ENCODE peak calls at places on chromosomes 4 and X, in ten cellular contexts. W is suprapubic skin; F is right cardiac atrium; C is stomach; O is tibial artery; D is AG04450; X is lower lobe of right lung; Q is CD8-positive, alpha-beta memory T cell; V is cardiac muscle cell; R is left ventricle myocardium inferior. M is an unnamed sample. For H3K9me3, the result is how much of the 10 kb centered on the place peaks cover.

GRCh38 chr4:165970703-165971420 is 97.8 kb downstream of the TLL1 start:
- DNase-seq in V (no peak), D (no peak), R (no peak), O (no peak), X (no peak), F (no peak), W (no peak), Q (no peak), C (no peak), M (no peak)

GRCh38 chr4:142407569-142407968 is 438.5 kb downstream of the INPP4B start:
- DNase-seq in D (no peak), C (no peak), X (no peak), F (no peak), Q (no peak), W (no peak), O (no peak), V (no peak), R (no peak), M (no peak)

GRCh38 chr4:15805583-15806517 is 27.7 kb downstream of the CD38 start:
- DNase-seq in D (peak), C (peak), F (no peak), Q (peak), X (no peak), V (peak), O (peak), W (no peak), R (no peak), M (peak)

GRCh38 chrX:101450951-101451350 is 34.3 kb upstream of the ARMCX4 start:
- DNase-seq in X (peak), F (peak), Q (no peak), O (peak), V (peak), R (peak), W (no peak), C (no peak), D (no peak), M (no peak)

GRCh38 chr4:26015133-26015651 is 101.2 kb downstream of the SMIM20 start:
- DNase-seq in F (peak), R (peak), V (no peak), O (peak), D (peak), C (peak), Q (no peak), X (no peak), W (peak), M (no peak)

GRCh38 chr4:113411496-113411938 is 350.0 kb downstream of the CAMK2D start:
- DNase-seq in C (no peak), Q (no peak), D (peak), F (no peak), O (peak), R (no peak), W (no peak), V (no peak), X (no peak), M (no peak)

GRCh38 chrX:22147214-22147613 is 115.1 kb downstream of the PHEX start:
- DNase-seq in V (peak), W (no peak), Q (no peak), D (no peak), F (no peak), R (no peak), C (no peak), X (no peak), O (no peak), M (no peak)

GRCh38 chrX:115949900-115950822 is 220.4 kb upstream of the AGTR2 start:
- DNase-seq in X (no peak), R (no peak), V (no peak), C (peak), D (no peak), F (no peak), W (no peak), O (no peak), Q (no peak), M (no peak)

GRCh38 chrX:66142351-66142750 is 21.7 kb upstream of the HEPH start:
- DNase-seq in C (no peak), D (no peak), X (no peak), F (no peak), V (no peak), Q (no peak), R (no peak), W (no peak), O (no peak), M (no peak)

GRCh38 chr4:165207016-165207430 is 338 bp upstream of the KLHL2 start:
- DNase-seq in R (no peak), D (no peak), Q (no peak), W (peak), O (no peak), V (no peak), F (no peak), X (no peak), C (no peak), M (no peak)

GRCh38 chr4:37684154-37684553 is 2.0 kb downstream of the RELL1 start:
- DNase-seq in D (no peak), F (no peak), V (no peak), O (no peak), X (no peak), W (no peak), Q (no peak), R (no peak), C (no peak), M (no peak)

GRCh38 chr4:37687175-37687525 is 974 bp upstream of the RELL1 start:
- DNase-seq in X (no peak), C (no peak), F (no peak), O (no peak), Q (no peak), V (no peak), D (no peak), R (no peak), W (no peak), M (no peak)

GRCh38 chr4:37685211-37685725 is 908 bp downstream of the RELL1 start:
- DNase-seq in F (no peak), Q (peak), W (no peak), V (no peak), C (no peak), O (no peak), X (no peak), D (peak), R (no peak), M (peak)

GRCh38 chr4:37686373-37687174 is at the start of gene RELL1:
- DNase-seq in Q (peak), X (peak), V (peak), W (peak), O (peak), F (peak), D (peak), R (peak), C (peak), M (peak)

DNA sequence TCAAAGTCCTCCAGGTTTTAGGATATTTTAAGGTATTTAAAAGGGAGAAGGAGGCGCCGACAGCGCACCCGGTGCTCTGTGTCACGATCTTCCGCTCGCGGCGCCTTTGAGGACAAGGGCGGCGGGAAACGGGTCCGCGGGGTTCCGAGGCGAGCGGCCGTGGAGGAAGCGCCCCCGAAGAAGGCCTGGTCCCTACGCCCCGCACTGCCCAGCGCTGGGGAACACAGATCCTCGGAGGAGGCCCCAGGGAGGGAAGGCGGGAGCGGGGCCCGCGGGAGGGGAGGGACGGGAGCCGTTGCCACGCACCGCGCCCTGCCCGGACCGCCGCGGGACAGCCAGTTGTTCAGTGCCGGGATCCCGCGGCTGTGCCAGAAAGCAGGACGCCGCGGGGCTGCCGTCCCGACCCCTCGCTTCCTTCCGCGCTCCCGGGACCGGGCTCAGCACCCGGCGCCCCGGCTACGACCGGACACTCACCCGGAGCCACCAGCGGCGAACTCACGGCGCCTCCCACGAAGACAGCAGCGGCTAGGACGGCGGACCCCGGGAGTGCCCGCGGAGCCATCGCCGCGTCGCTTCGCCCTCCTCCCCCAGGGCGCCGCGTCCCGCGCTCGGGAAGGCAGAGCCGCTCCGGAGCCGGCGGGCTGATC is 327 bp downstream of the RELL1 start:
- DNase-seq in W (peak), D (no peak), V (peak), Q (peak), F (no peak), C (peak), X (no peak), O (peak), R (peak), M (peak)
- H3K27ac ChIP-seq in W (peak), D (peak), V (peak), Q (peak), F (peak), C (peak), X (peak), O (peak), R (peak), M (peak)

DNA sequence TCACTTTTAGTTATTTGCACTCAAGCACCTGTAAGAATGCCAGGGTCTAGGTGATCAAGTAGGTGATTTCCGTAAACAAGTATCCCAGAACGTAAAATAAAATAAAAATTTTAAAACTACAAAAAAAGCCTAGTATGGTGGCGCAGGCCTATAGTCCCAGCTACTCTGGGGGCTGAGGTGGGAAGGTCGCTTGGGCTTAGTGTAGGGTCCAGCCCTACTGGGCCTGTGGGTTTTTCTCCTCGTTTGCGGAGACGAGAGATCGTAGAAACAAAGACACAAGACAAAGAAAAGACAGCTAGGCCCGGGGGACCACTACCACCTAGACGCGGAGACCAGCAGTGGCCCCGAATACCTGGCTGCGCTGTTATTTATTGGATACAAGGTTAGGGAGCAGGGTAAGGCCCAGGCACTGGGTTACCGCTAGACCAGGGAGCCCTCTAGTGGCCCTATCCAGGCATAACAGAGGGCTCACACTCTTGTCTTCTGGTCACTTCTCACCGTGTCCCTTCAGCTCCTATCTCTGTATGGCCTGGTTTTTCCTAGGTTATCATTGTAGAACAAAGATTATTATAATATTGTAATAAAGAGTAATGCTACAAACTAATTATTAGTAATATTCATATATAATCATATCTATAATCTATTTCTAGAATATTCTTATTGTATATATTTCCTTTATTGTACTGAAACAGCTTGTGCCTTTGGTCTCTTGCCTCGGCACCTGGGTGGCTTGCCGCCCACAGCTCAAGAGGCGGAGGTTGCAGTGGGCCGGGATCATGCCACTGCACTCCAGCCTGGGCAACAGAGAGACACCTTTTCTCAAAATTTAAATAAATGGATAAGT is 38.4 kb downstream of the SAGE1 start:
- DNase-seq in C (peak), F (peak), R (peak), X (peak), O (peak), D (no peak), W (no peak), Q (peak), V (peak), M (peak)
- H3K9me3 ChIP-seq in C (under half), F (under half), R (under half), X (under half), O (under half), D (under half), W (under half), Q (under half), V (under half), M (under half)

GRCh38 chr4:73599182-73599581 is 21.1 kb downstream of the RASSF6 start:
- DNase-seq in O (no peak), D (peak), F (no peak), R (no peak), Q (no peak), X (no peak), C (peak), W (no peak), V (no peak), M (no peak)

GRCh38 chr4:73603307-73603710 is 16.9 kb downstream of the RASSF6 start:
- DNase-seq in Q (no peak), W (no peak), D (peak), R (no peak), O (no peak), F (peak), V (no peak), C (peak), X (no peak), M (no peak)

GRCh38 chr4:73603854-73604584 is 16.2 kb downstream of the RASSF6 start:
- DNase-seq in F (no peak), Q (no peak), O (no peak), C (no peak), X (no peak), W (no peak), D (no peak), V (no peak), R (no peak), M (no peak)

GRCh38 chr4:73597594-73597993 is 22.6 kb downstream of the RASSF6 start:
- DNase-seq in W (no peak), F (no peak), C (no peak), O (no peak), V (no peak), D (no peak), X (no peak), R (no peak), Q (no peak), M (no peak)

GRCh38 chr4:73600917-73601316 is 19.3 kb downstream of the RASSF6 start:
- DNase-seq in O (no peak), Q (no peak), X (no peak), D (no peak), W (no peak), R (no peak), V (no peak), F (no peak), C (no peak), M (no peak)
- H3K27ac ChIP-seq in O (no peak), Q (no peak), X (no peak), D (no peak), W (no peak), R (no peak), V (no peak), F (no peak), C (peak), M (no peak)

GRCh38 chr4:374298-375160 is 36.9 kb downstream of the ZNF141 start:
- DNase-seq in Q (no peak), F (no peak), R (no peak), W (no peak), O (no peak), V (no peak), X (no peak), D (no peak), C (no peak), M (no peak)
- H3K9me3 ChIP-seq in Q (half or more), F (under half), R (half or more), W (half or more), O (under half), V (under half), X (half or more), D (under half), C (half or more), M (half or more)

DNA sequence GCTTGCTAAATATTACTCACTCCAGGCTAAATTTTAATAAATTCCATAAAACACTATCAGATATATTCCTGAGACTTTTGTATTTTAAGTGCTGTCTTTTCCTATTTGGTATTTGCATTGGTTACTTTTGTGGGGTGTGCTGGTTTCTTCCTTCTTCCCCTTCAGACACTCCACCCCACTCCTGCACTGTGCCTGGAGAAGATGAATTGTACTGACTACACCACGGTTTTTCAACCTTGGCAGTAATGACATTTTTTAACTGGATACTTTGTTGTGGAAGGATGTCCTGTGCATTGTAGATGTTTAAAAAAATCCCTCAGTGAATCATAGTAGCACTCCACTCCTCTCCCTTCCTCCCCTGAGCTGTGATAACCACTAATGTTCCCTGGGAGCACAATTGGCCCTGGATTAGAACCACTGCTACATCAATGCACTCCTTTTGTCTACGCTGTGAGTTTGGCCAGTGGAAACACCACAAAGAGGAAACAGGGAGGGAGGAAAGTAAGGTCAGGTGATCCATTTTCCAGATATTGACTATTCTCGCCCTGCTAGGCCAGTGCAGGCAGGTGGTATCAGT is 36.3 kb downstream of the SNCA start:
- DNase-seq in Q (no peak), C (no peak), X (no peak), R (no peak), W (no peak), F (no peak), V (no peak), O (no peak), D (no peak), M (no peak)
- H3K27ac ChIP-seq in Q (no peak), C (no peak), X (no peak), R (no peak), W (no peak), F (no peak), V (no peak), O (no peak), D (no peak), M (no peak)

DNA sequence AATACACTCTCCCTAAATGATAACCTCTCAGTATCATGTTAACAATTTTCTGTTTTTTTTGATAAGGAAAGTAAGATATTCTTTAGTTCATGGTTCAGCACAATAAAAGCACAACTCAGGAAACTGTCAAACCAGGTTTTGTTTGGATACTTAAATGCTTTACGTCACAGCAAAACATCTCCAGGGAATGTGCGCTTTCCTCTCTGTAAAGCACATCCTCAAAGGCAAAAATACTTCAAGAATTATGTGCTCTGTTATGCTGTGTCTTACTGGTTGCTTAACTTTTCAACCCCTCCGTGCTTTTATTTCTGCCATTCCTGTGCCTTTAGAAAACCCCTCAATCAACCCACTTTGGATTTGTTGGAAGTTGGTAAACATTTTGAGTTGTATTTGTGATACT is 27.8 kb downstream of the SNX25 start:
- DNase-seq in X (no peak), D (no peak), Q (no peak), F (no peak), R (no peak), C (no peak), V (no peak), W (no peak), O (no peak), M (no peak)
- H3K9me3 ChIP-seq in X (under half), D (under half), Q (under half), F (under half), R (under half), C (under half), V (under half), W (under half), O (under half), M (under half)

GRCh38 chrX:10117864-10118377 is 38.9 kb upstream of the CLCN4 start:
- DNase-seq in V (no peak), C (no peak), F (no peak), O (no peak), D (no peak), Q (no peak), R (no peak), W (no peak), X (no peak), M (no peak)

GRCh38 chrX:10117301-10117700 is 39.5 kb upstream of the CLCN4 start:
- DNase-seq in R (no peak), F (no peak), C (no peak), W (no peak), V (no peak), Q (no peak), O (no peak), D (no peak), X (no peak), M (no peak)

GRCh38 chrX:10112510-10112909 is 44.3 kb upstream of the CLCN4 start:
- DNase-seq in F (no peak), C (no peak), O (no peak), V (no peak), Q (no peak), R (no peak), X (no peak), D (no peak), W (no peak), M (no peak)

GRCh38 chrX:10118530-10118929 is 38.2 kb upstream of the CLCN4 start:
- DNase-seq in X (no peak), O (no peak), V (no peak), F (no peak), Q (no peak), W (no peak), C (no peak), D (no peak), R (no peak), M (no peak)

GRCh38 chrX:10115082-10115481 is 41.7 kb upstream of the CLCN4 start:
- DNase-seq in W (no peak), F (no peak), C (no peak), X (no peak), R (no peak), V (no peak), O (no peak), Q (no peak), D (no peak), M (no peak)
- H3K27ac ChIP-seq in W (no peak), F (no peak), C (no peak), X (no peak), R (no peak), V (no peak), O (no peak), Q (no peak), D (no peak), M (no peak)

GRCh38 chr4:85951-86350 is 32.8 kb downstream of the ZNF595 start:
- DNase-seq in Q (no peak), W (no peak), V (no peak), F (no peak), C (no peak), D (no peak), O (no peak), X (no peak), R (no peak), M (no peak)
- H3K9me3 ChIP-seq in Q (half or more), W (half or more), V (under half), F (under half), C (half or more), D (under half), O (under half), X (half or more), R (half or more), M (half or more)